ENCODE peak calls at places on chromosomes 1 and 21, in four cellular contexts. J, K, S and O are unnamed samples. For H3K4me1 and H3K9me3, the result is how much of the 10 kb centered on the place peaks cover.

GRCh38 chr1:34073028-34073730 is 91.9 kb downstream of the CSMD2 start:
- DNase-seq in J (no peak), K (no peak), S (no peak), O (no peak)

GRCh38 chr21:41706678-41707077 is 60.2 kb downstream of the RIPK4 start:
- DNase-seq in J (no peak), K (no peak), S (peak), O (no peak)

GRCh38 chr1:233112184-233113008 is 162.0 kb downstream of the NTPCR start:
- DNase-seq in J (peak), K (no peak), S (no peak), O (no peak)

GRCh38 chr1:1173793-1174415 is at the start of gene TTLL10:
- DNase-seq in J (no peak), K (no peak), S (no peak), O (peak)

GRCh38 chr1:111476761-111477309 is 3.1 kb downstream of the C1orf162 start:
- DNase-seq in J (no peak), K (no peak), S (no peak), O (no peak)

GRCh38 chr1:180540697-180541594 is 17.8 kb upstream of the OVAAL start:
- DNase-seq in J (no peak), K (no peak), S (no peak), O (peak)

GRCh38 chr1:229158317-229159294 is 112.3 kb upstream of the RAB4A start:
- DNase-seq in J (peak), K (peak), S (no peak), O (peak)

GRCh38 chr1:119298687-119299086 is 69.9 kb upstream of the HAO2 start:
- DNase-seq in J (no peak), K (no peak), S (no peak), O (no peak)

GRCh38 chr1:10663668-10664035 is 132.8 kb downstream of the CASZ1 start:
- DNase-seq in J (no peak), K (peak), S (no peak), O (peak)

GRCh38 chr1:112905420-112906154 is 50.4 kb downstream of the SLC16A1 start:
- DNase-seq in J (peak), K (peak), S (peak), O (no peak)

GRCh38 chr1:1006305-1007159 is 6.6 kb upstream of the HES4 start:
- DNase-seq in J (no peak), K (no peak), S (no peak), O (peak)

GRCh38 chr1:153688283-153688682 is 9.8 kb downstream of the NPR1 start:
- DNase-seq in J (no peak), K (no peak), S (no peak), O (no peak)

GRCh38 chr1:30414086-30414850 is 309.1 kb downstream of the MATN1 start:
- DNase-seq in J (peak), K (no peak), S (no peak), O (peak)

GRCh38 chr1:160163612-160164011 is 12.2 kb downstream of the ATP1A4 start:
- DNase-seq in J (no peak), K (no peak), S (no peak), O (no peak)

GRCh38 chr1:199746985-199747384 is 280.5 kb upstream of the NR5A2 start:
- DNase-seq in J (no peak), K (no peak), S (no peak), O (no peak)

GRCh38 chr1:1327291-1327690 is 2.7 kb downstream of the CPTP start:
- DNase-seq in J (no peak), K (no peak), S (no peak), O (no peak)

GRCh38 chr1:29237906-29238600 is 1.7 kb downstream of the PTPRU start:
- DNase-seq in J (peak), K (peak), S (peak), O (peak)

GRCh38 chr21:20647603-20648002 is 350.6 kb upstream of the NCAM2 start:
- DNase-seq in J (no peak), K (no peak), S (no peak), O (no peak)

GRCh38 chr1:28172690-28173150 is 3.8 kb downstream of the PTAFR start:
- DNase-seq in J (no peak), K (peak), S (peak), O (no peak)

GRCh38 chr1:197181982-197182381 is 35.5 kb upstream of the ASPM start:
- DNase-seq in J (no peak), K (no peak), S (no peak), O (no peak)

GRCh38 chr1:202268032-202268431 is 73.7 kb downstream of the UBE2T start:
- DNase-seq in J (no peak), K (peak), S (no peak), O (no peak)

GRCh38 chr1:22508329-22508728 is 55.0 kb upstream of the EPHA8 start:
- DNase-seq in J (no peak), K (no peak), S (no peak), O (no peak)

GRCh38 chr21:32886339-32886738 is 114.8 kb upstream of the PAXBP1 start:
- DNase-seq in J (no peak), K (no peak), S (no peak), O (no peak)

GRCh38 chr1:188489336-188490112 is 1660.8 kb downstream of the PLA2G4A start:
- DNase-seq in J (no peak), K (no peak), S (peak), O (no peak)

GRCh38 chr1:223143760-223144248 is 756 bp upstream of the TLR5 start:
- DNase-seq in J (peak), K (no peak), S (no peak), O (no peak)

GRCh38 chr1:183368213-183369108 is 49.7 kb downstream of the NMNAT2 start:
- DNase-seq in J (no peak), K (no peak), S (no peak), O (no peak)

GRCh38 chr1:21584096-21584495 is 74.9 kb downstream of the ALPL start:
- DNase-seq in J (no peak), K (no peak), S (no peak), O (no peak)

GRCh38 chr1:208240698-208241355 is 3.4 kb downstream of the PLXNA2 start:
- DNase-seq in J (no peak), K (no peak), S (no peak), O (no peak)

GRCh38 chr1:208241541-208241940 is 2.6 kb downstream of the PLXNA2 start:
- DNase-seq in J (no peak), K (no peak), S (no peak), O (no peak)

GRCh38 chr1:208237241-208237640 is 6.9 kb downstream of the PLXNA2 start:
- DNase-seq in J (no peak), K (no peak), S (peak), O (no peak)

GRCh38 chr1:208239518-208240381 is 4.4 kb downstream of the PLXNA2 start:
- DNase-seq in J (no peak), K (no peak), S (peak), O (no peak)

DNA sequence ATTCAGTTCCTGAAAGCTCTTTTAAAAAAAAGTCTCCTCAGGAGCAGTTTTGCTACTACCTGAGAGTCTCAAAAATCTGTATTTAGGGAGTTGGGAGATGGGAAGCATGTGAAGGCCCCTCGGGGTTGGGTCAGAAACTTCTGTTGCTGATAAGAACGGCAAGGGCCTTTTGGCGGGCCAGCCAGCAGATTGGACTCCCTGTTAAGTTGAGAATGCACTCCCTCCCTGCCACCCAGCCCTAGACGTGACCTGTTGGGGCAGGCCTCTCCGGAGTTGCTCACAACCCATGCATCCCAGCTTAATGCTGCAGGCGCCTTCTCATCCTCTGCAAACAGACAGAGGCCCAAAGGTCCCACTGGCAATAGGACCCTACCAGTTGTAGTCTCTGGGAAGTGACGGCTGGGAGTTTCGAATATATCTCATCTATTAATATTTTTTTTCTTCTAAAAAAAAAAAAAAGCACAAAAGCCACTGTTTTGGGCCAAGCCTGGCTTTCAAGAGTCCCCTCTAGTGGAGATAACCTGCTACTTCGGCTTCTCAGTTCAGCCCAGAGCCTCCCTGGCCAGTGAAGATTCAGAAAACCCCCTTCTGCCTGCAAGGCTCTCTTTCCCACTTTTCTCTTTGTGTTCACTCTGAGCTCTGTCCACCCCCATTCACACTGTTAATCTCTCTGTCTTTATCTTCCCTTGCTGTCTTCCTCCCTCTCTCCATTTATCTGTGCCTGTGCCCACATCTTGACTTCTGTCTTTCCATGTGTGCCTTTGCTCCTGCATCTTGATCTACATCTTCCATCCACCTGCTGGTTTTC is 5.3 kb downstream of the PLXNA2 start:
- DNase-seq in J (no peak), K (no peak), S (peak), O (no peak)
- H3K4me1 ChIP-seq in J (under half), K (half or more), S (half or more), O (half or more)

GRCh38 chr1:114492978-114493377 is 18.0 kb downstream of the TRIM33 start:
- DNase-seq in J (no peak), K (no peak), S (no peak), O (no peak)

GRCh38 chr1:114490235-114490634 is 20.8 kb downstream of the TRIM33 start:
- DNase-seq in J (no peak), K (no peak), S (no peak), O (no peak)

GRCh38 chr1:114502080-114502479 is 8.9 kb downstream of the TRIM33 start:
- DNase-seq in J (no peak), K (no peak), S (no peak), O (no peak)

DNA sequence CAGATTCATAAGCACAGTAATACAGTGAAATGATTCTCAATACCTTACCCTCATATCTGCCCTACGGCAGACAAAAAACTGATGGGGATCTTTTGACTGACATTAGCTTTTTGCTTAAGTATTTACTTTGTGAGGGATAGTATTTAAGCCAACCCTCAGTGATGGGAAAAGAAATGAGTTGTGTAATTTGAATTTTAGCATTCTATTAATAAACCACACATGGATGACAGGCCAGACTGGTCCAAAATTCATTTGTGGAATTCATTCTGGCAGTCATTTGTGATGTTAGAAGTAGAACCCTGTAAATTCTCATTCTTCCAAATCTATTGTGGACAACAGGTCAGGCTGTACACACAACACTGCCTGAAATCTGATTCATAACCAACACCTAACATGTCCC is 14.9 kb downstream of the TRIM33 start:
- DNase-seq in J (no peak), K (no peak), S (peak), O (no peak)
- H3K9me3 ChIP-seq in J (under half), K (under half), S (under half), O (under half)

GRCh38 chr21:46113497-46114176 is 15.7 kb downstream of the COL6A2 start:
- DNase-seq in J (no peak), K (no peak), S (no peak), O (no peak)

GRCh38 chr21:46111857-46112730 is 14.2 kb downstream of the COL6A2 start:
- DNase-seq in J (no peak), K (peak), S (no peak), O (no peak)

GRCh38 chr21:46110499-46111192 is 12.7 kb downstream of the COL6A2 start:
- DNase-seq in J (peak), K (peak), S (no peak), O (peak)

GRCh38 chr21:46111193-46111571 is 13.3 kb downstream of the COL6A2 start:
- DNase-seq in J (peak), K (no peak), S (no peak), O (no peak)

DNA sequence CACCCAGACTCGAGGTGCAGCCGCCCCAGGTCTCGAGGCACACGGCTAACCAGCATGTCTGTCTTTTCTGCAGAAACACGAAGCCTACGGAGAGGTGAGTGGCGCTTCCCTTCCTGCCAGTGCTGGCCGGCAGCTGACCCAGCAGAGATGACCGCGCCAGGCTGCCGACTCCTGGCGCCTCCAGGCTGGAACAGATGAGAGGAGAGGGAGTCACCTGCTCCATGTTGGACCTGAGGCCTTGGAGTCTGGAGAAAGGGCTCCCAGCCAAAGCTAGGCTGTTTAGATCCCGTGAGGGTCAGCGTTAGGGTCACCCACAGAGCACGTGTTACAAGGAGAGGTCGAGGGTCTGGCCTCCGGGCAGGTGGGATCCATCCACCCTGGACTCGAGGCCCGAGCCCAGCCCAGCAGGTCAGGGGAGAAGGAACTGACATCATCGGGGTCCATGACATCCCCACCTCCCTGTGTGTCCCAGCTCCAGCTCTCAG is 14.9 kb downstream of the COL6A2 start:
- DNase-seq in J (no peak), K (peak), S (no peak), O (peak)
- H3K4me1 ChIP-seq in J (under half), K (under half), S (under half), O (under half)

DNA sequence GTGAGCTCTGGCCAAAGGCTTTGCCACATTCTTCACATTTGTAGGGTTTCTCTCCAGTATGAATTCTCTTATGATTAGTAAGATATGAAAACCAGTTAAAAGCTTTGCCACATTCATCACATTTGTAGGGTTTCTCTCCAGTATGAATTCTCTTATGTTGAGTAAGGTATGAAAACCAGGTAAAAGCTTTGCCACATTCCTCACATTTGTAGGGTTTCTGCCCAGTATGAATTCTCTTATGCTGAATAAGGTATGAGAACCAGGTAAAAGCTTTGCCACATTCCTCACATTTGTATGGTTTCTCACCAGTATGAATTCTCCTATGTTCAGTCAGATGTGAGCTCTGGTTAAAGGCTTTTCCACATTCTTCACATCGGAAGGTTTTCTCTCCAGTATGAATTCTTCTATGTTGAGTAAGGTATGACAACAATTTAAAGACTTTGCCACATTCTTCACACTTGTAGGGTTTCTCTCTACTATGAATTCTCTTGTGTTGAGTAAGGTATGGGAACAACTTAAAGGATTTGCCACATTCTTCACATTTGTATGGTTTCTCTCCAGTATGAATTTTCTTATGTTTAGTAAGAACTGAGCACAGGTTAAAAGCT is 20.7 kb downstream of the ZNF695 start:
- DNase-seq in J (no peak), K (no peak), S (no peak), O (no peak)
- H3K9me3 ChIP-seq in J (under half), K (half or more), S (under half), O (half or more)

GRCh38 chr1:155082301-155082940 is 3.8 kb downstream of the EFNA3 start:
- DNase-seq in J (no peak), K (no peak), S (no peak), O (no peak)
- H3K4me1 ChIP-seq in J (under half), K (half or more), S (under half), O (half or more)

DNA sequence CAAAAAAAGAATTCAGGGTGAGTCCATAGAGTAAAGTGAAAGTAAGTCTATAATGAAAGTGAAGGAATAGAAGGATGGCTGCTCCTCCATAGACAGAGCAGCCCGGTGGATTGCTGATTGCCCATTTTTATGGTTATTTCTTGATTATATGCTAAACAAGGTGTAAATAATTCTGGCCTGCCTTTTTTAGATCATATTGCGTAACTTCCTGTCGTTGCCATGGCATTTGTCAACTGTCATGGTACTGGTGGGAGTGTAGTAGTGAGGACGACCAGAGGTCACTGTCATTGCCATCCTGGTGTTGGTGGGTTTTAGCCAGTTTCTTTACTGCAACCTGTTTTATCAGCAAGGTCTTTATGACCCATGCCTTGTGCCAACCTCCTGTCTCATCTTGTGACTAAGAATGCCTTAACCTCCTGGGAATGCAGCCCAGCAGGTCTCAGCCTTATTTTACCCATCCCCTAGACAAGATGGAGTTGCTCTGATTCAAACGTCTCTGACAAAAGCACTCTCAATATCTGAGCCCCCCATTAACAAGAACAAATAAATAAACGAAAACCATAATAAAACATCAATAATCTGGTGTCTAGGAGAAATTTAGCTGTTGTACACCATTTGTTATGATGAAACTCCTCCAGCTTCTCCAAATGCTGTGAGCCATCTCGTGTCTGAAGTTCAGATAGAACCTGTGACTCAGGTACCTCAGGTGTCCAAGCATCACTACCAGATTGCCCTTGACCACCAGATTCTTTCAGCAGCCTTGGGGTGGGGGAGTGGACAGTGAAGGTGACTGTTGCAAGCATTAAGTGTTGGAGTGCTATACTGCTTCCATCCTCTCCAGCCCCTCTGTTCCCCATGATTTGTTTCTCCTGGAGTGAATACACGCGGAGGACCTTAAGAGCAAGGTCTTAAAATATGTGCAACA is 36.0 kb downstream of the EBNA1BP2 start:
- DNase-seq in J (no peak), K (no peak), S (no peak), O (no peak)
- H3K9me3 ChIP-seq in J (under half), K (under half), S (under half), O (under half)

DNA sequence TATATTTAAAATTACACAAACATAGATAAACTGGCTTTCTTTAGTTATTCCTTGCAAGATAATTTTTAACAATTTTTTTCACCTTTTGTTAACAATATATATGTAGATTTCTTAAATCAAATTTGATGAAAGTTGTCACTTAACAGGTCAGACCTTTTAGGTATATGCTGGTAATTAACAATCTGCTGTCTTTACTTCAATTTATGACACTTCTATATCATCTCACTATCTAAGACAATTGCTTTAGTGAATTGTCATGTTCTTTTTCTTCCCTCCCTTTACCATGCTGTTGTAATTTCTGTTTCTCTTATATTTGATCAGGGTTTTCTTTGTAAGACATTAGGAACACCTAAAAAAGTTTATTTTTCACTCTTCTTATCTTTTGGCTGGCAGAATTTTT is 2.0 kb downstream of the IFI16 start:
- DNase-seq in J (no peak), K (no peak), S (no peak), O (no peak)
- H3K4me1 ChIP-seq in J (under half), K (under half), S (half or more), O (under half)

GRCh38 chr1:5342172-5342571 is 650.1 kb downstream of the NPHP4 start:
- DNase-seq in J (no peak), K (no peak), S (no peak), O (no peak)
- H3K9me3 ChIP-seq in J (under half), K (under half), S (under half), O (under half)